ENCODE peak calls at places on chromosomes 7 and 10, in six cellular contexts. One of them, this sample, is unnamed.

GRCh38 chr10:34018811-34019210 is 684.3 kb upstream of the NRP1 start:
- DNase-seq in T47D: peak; percentile 23
- DNase-seq in C1 segment of cervical spinal cord: no peak
- DNase-seq in GM13977: no peak
- DNase-seq in RWPE1: no peak
- DNase-seq in mucosa of gallbladder: no peak
- DNase-seq in this sample: no peak

GRCh38 chr7:151925446-151926335 is 30.6 kb upstream of the GALNTL5 start:
- DNase-seq in mucosa of gallbladder: peak; percentile 22
- DNase-seq in C1 segment of cervical spinal cord: peak; percentile 30
- DNase-seq in RWPE1: no peak
- DNase-seq in GM13977: peak; percentile 57
- DNase-seq in T47D: peak; percentile 13
- DNase-seq in this sample: no peak

GRCh38 chr10:133299224-133299623 is 9.4 kb downstream of the TUBGCP2 start:
- DNase-seq in GM13977: no peak
- DNase-seq in C1 segment of cervical spinal cord: no peak
- DNase-seq in mucosa of gallbladder: no peak
- DNase-seq in RWPE1: no peak
- DNase-seq in T47D: no peak
- DNase-seq in this sample: no peak

GRCh38 chr7:120985130-120985758 is 3.3 kb upstream of the CPED1 start:
- DNase-seq in mucosa of gallbladder: no peak
- DNase-seq in C1 segment of cervical spinal cord: no peak
- DNase-seq in RWPE1: no peak
- DNase-seq in T47D: no peak
- DNase-seq in GM13977: no peak
- DNase-seq in this sample: no peak

GRCh38 chr10:33703897-33704825 is 369.7 kb upstream of the NRP1 start:
- DNase-seq in GM13977: no peak
- DNase-seq in RWPE1: peak; percentile 20
- DNase-seq in C1 segment of cervical spinal cord: no peak
- DNase-seq in T47D: no peak
- DNase-seq in mucosa of gallbladder: no peak
- DNase-seq in this sample: peak; percentile 51

GRCh38 chr10:117537904-117538524 is 4.5 kb upstream of the EMX2 start:
- DNase-seq in mucosa of gallbladder: no peak
- DNase-seq in RWPE1: no peak
- DNase-seq in GM13977: peak; percentile 72
- DNase-seq in T47D: no peak
- DNase-seq in C1 segment of cervical spinal cord: no peak
- DNase-seq in this sample: no peak

GRCh38 chr7:146096994-146097393 is 19.6 kb upstream of the CNTNAP2 start:
- DNase-seq in C1 segment of cervical spinal cord: no peak
- DNase-seq in GM13977: no peak
- DNase-seq in T47D: peak; percentile 2
- DNase-seq in RWPE1: no peak
- DNase-seq in mucosa of gallbladder: no peak
- DNase-seq in this sample: no peak

GRCh38 chr7:154503962-154504550 is 451.9 kb downstream of the DPP6 start:
- DNase-seq in RWPE1: peak; percentile 25
- DNase-seq in mucosa of gallbladder: no peak
- DNase-seq in T47D: peak; percentile 42
- DNase-seq in GM13977: peak; percentile 23
- DNase-seq in C1 segment of cervical spinal cord: peak; percentile 27
- DNase-seq in this sample: no peak

GRCh38 chr10:17116193-17116592 is 13.4 kb downstream of the CUBN start:
- DNase-seq in RWPE1: no peak
- DNase-seq in mucosa of gallbladder: no peak
- DNase-seq in T47D: no peak
- DNase-seq in C1 segment of cervical spinal cord: no peak
- DNase-seq in GM13977: no peak
- DNase-seq in this sample: no peak

GRCh38 chr7:47032171-47032915 is 549.6 kb downstream of the TNS3 start:
- DNase-seq in RWPE1: no peak
- DNase-seq in C1 segment of cervical spinal cord: no peak
- DNase-seq in GM13977: no peak
- DNase-seq in T47D: no peak
- DNase-seq in mucosa of gallbladder: no peak
- DNase-seq in this sample: peak; percentile 66

GRCh38 chr7:151113344-151114150 is 27.3 kb downstream of the AGAP3 start:
- DNase-seq in T47D: peak; percentile 82
- DNase-seq in mucosa of gallbladder: no peak
- DNase-seq in RWPE1: peak; percentile 69
- DNase-seq in GM13977: no peak
- DNase-seq in C1 segment of cervical spinal cord: no peak
- DNase-seq in this sample: no peak

GRCh38 chr7:1298051-1298937 is 65.6 kb downstream of the UNCX start:
- DNase-seq in GM13977: no peak
- DNase-seq in mucosa of gallbladder: no peak
- DNase-seq in C1 segment of cervical spinal cord: no peak
- DNase-seq in T47D: no peak
- DNase-seq in RWPE1: no peak
- DNase-seq in this sample: no peak

GRCh38 chr7:131244259-131244852 is 83.3 kb upstream of the MKLN1 start:
- DNase-seq in RWPE1: peak; percentile 82
- DNase-seq in GM13977: no peak
- DNase-seq in T47D: no peak
- DNase-seq in mucosa of gallbladder: no peak
- DNase-seq in C1 segment of cervical spinal cord: no peak
- DNase-seq in this sample: peak; percentile 78

GRCh38 chr7:29480456-29480855 is 83.2 kb upstream of the PRR15 start:
- DNase-seq in RWPE1: no peak
- DNase-seq in C1 segment of cervical spinal cord: peak; percentile 88
- DNase-seq in mucosa of gallbladder: no peak
- DNase-seq in T47D: no peak
- DNase-seq in GM13977: no peak
- DNase-seq in this sample: no peak

GRCh38 chr7:2920956-2921708 is 77.0 kb upstream of the GNA12 start:
- DNase-seq in mucosa of gallbladder: no peak
- DNase-seq in GM13977: no peak
- DNase-seq in RWPE1: peak; percentile 30
- DNase-seq in C1 segment of cervical spinal cord: no peak
- DNase-seq in T47D: peak; percentile 55
- DNase-seq in this sample: no peak

GRCh38 chr7:43199333-43199732 is 86.9 kb downstream of the HECW1 start:
- DNase-seq in C1 segment of cervical spinal cord: no peak
- DNase-seq in T47D: no peak
- DNase-seq in GM13977: no peak
- DNase-seq in mucosa of gallbladder: no peak
- DNase-seq in RWPE1: peak; percentile 64
- DNase-seq in this sample: no peak

GRCh38 chr10:132419631-132420468 is 22.9 kb downstream of the PWWP2B start:
- DNase-seq in RWPE1: no peak
- DNase-seq in T47D: peak; percentile 29
- DNase-seq in GM13977: peak; percentile 33
- DNase-seq in C1 segment of cervical spinal cord: no peak
- DNase-seq in mucosa of gallbladder: no peak
- DNase-seq in this sample: no peak

GRCh38 chr7:22983257-22983855 is 30.6 kb downstream of the HYCC1 start:
- DNase-seq in C1 segment of cervical spinal cord: no peak
- DNase-seq in mucosa of gallbladder: no peak
- DNase-seq in RWPE1: no peak
- DNase-seq in T47D: no peak
- DNase-seq in GM13977: no peak
- DNase-seq in this sample: no peak

GRCh38 chr10:92222603-92223275 is 68.1 kb downstream of the CPEB3 start:
- DNase-seq in T47D: no peak
- DNase-seq in C1 segment of cervical spinal cord: no peak
- DNase-seq in GM13977: no peak
- DNase-seq in RWPE1: peak; percentile 94
- DNase-seq in mucosa of gallbladder: no peak
- DNase-seq in this sample: no peak

GRCh38 chr10:87930141-87930540 is 66.7 kb downstream of the PTEN start:
- DNase-seq in GM13977: no peak
- DNase-seq in mucosa of gallbladder: no peak
- DNase-seq in T47D: no peak
- DNase-seq in RWPE1: no peak
- DNase-seq in C1 segment of cervical spinal cord: no peak
- DNase-seq in this sample: no peak

GRCh38 chr10:59993931-59994330 is 87.6 kb upstream of the CCDC6 start:
- DNase-seq in T47D: no peak
- DNase-seq in C1 segment of cervical spinal cord: no peak
- DNase-seq in RWPE1: peak; percentile 48
- DNase-seq in GM13977: no peak
- DNase-seq in mucosa of gallbladder: no peak
- DNase-seq in this sample: no peak

GRCh38 chr7:29988391-29989256 is 977 bp downstream of the SCRN1 start:
- DNase-seq in GM13977: peak; percentile 77
- DNase-seq in RWPE1: peak; percentile 61
- DNase-seq in C1 segment of cervical spinal cord: peak; percentile 78
- DNase-seq in T47D: peak; percentile 78
- DNase-seq in mucosa of gallbladder: peak; percentile 20
- DNase-seq in this sample: no peak

GRCh38 chr10:126630225-126630624 is 40.3 kb downstream of the C10orf90 start:
- DNase-seq in GM13977: no peak
- DNase-seq in mucosa of gallbladder: no peak
- DNase-seq in C1 segment of cervical spinal cord: no peak
- DNase-seq in RWPE1: no peak
- DNase-seq in T47D: no peak
- DNase-seq in this sample: no peak

GRCh38 chr7:73308074-73308664 is 457 bp downstream of the NSUN5 start:
- DNase-seq in GM13977: peak; percentile 49
- DNase-seq in mucosa of gallbladder: no peak
- DNase-seq in RWPE1: peak; percentile 18
- DNase-seq in C1 segment of cervical spinal cord: no peak
- DNase-seq in T47D: peak; percentile 34
- DNase-seq in this sample: no peak

GRCh38 chr7:96089511-96089910 is 232.4 kb downstream of the SLC25A13 start:
- DNase-seq in mucosa of gallbladder: no peak
- DNase-seq in RWPE1: no peak
- DNase-seq in T47D: no peak
- DNase-seq in C1 segment of cervical spinal cord: no peak
- DNase-seq in GM13977: no peak
- DNase-seq in this sample: no peak

GRCh38 chr7:3559178-3559765 is 258.2 kb downstream of the SDK1 start:
- DNase-seq in GM13977: no peak
- DNase-seq in T47D: no peak
- DNase-seq in C1 segment of cervical spinal cord: no peak
- DNase-seq in RWPE1: peak; percentile 89
- DNase-seq in mucosa of gallbladder: peak; percentile 23
- DNase-seq in this sample: no peak

GRCh38 chr7:82428186-82428961 is 15.2 kb downstream of the CACNA2D1 start:
- DNase-seq in C1 segment of cervical spinal cord: no peak
- DNase-seq in RWPE1: no peak
- DNase-seq in mucosa of gallbladder: no peak
- DNase-seq in T47D: no peak
- DNase-seq in GM13977: no peak
- DNase-seq in this sample: no peak

GRCh38 chr7:79965946-79966345 is 168.7 kb upstream of the GNAI1 start:
- DNase-seq in GM13977: no peak
- DNase-seq in mucosa of gallbladder: no peak
- DNase-seq in RWPE1: no peak
- DNase-seq in C1 segment of cervical spinal cord: no peak
- DNase-seq in T47D: no peak
- DNase-seq in this sample: no peak

GRCh38 chr10:34941471-34942357 is 126.6 kb upstream of the PARD3 start:
- DNase-seq in RWPE1: peak; percentile 45
- DNase-seq in GM13977: no peak
- DNase-seq in C1 segment of cervical spinal cord: no peak
- DNase-seq in mucosa of gallbladder: no peak
- DNase-seq in T47D: no peak
- DNase-seq in this sample: no peak

GRCh38 chr10:122504551-122504950 is 43.2 kb downstream of the HTRA1 start:
- DNase-seq in T47D: peak; percentile 60
- DNase-seq in C1 segment of cervical spinal cord: peak; percentile 46
- DNase-seq in GM13977: no peak
- DNase-seq in RWPE1: peak; percentile 67
- DNase-seq in mucosa of gallbladder: peak; percentile 92
- DNase-seq in this sample: peak; percentile 77

GRCh38 chr7:33536398-33536797 is 368.9 kb upstream of the BMPER start:
- DNase-seq in GM13977: no peak
- DNase-seq in RWPE1: no peak
- DNase-seq in T47D: no peak
- DNase-seq in C1 segment of cervical spinal cord: no peak
- DNase-seq in mucosa of gallbladder: no peak
- DNase-seq in this sample: no peak

GRCh38 chr10:124150807-124151417 is 57.5 kb upstream of the CHST15 start:
- DNase-seq in mucosa of gallbladder: no peak
- DNase-seq in GM13977: no peak
- DNase-seq in T47D: no peak
- DNase-seq in RWPE1: no peak
- DNase-seq in C1 segment of cervical spinal cord: no peak
- DNase-seq in this sample: no peak

GRCh38 chr10:86269332-86269731 is 97.3 kb downstream of the GRID1 start:
- DNase-seq in GM13977: no peak
- DNase-seq in mucosa of gallbladder: no peak
- DNase-seq in RWPE1: no peak
- DNase-seq in C1 segment of cervical spinal cord: no peak
- DNase-seq in T47D: no peak
- DNase-seq in this sample: no peak

GRCh38 chr10:34107623-34108516 is 707.2 kb downstream of the PARD3 start:
- DNase-seq in RWPE1: no peak
- DNase-seq in mucosa of gallbladder: no peak
- DNase-seq in T47D: no peak
- DNase-seq in GM13977: no peak
- DNase-seq in C1 segment of cervical spinal cord: no peak
- DNase-seq in this sample: no peak

GRCh38 chr10:16626697-16627096 is 105.0 kb upstream of the C1QL3 start:
- DNase-seq in GM13977: no peak
- DNase-seq in C1 segment of cervical spinal cord: no peak
- DNase-seq in mucosa of gallbladder: no peak
- DNase-seq in T47D: no peak
- DNase-seq in RWPE1: no peak
- DNase-seq in this sample: no peak

GRCh38 chr7:85719981-85720963 is 533.4 kb upstream of the SEMA3D start:
- DNase-seq in C1 segment of cervical spinal cord: no peak
- DNase-seq in GM13977: no peak
- DNase-seq in T47D: no peak
- DNase-seq in RWPE1: peak; percentile 32
- DNase-seq in mucosa of gallbladder: no peak
- DNase-seq in this sample: peak; percentile 23

GRCh38 chr7:119994928-119995327 is 278.0 kb upstream of the KCND2 start:
- DNase-seq in RWPE1: no peak
- DNase-seq in GM13977: no peak
- DNase-seq in mucosa of gallbladder: no peak
- DNase-seq in C1 segment of cervical spinal cord: no peak
- DNase-seq in T47D: no peak
- DNase-seq in this sample: no peak

GRCh38 chr10:121597504-121598241 is 571 bp downstream of the FGFR2 start:
- DNase-seq in T47D: peak; percentile 26
- DNase-seq in mucosa of gallbladder: no peak
- DNase-seq in RWPE1: peak; percentile 23
- DNase-seq in GM13977: no peak
- DNase-seq in C1 segment of cervical spinal cord: no peak
- DNase-seq in this sample: no peak

This sample was measured in GM04503.